ENCODE peak calls at places on chromosomes 2 and 18, in five cellular contexts. One of them, this sample, is unnamed.

GRCh38 chr18:9755603-9756002 is 47.5 kb downstream of the RAB31 start:
- DNase-seq in endodermal cell: peak; percentile 31
- DNase-seq in fibroblast of lung: no peak
- DNase-seq in RWPE2: no peak
- DNase-seq in PC-3: no peak
- DNase-seq in this sample: no peak

GRCh38 chr2:139763705-139764104 is 983.5 kb upstream of the NXPH2 start:
- DNase-seq in endodermal cell: no peak
- DNase-seq in fibroblast of lung: no peak
- DNase-seq in RWPE2: no peak
- DNase-seq in PC-3: no peak
- DNase-seq in this sample: no peak

GRCh38 chr2:65420712-65421431 is 11.5 kb downstream of the SPRED2 start:
- DNase-seq in endodermal cell: peak; percentile 54
- DNase-seq in fibroblast of lung: peak; percentile 50
- DNase-seq in RWPE2: no peak
- DNase-seq in PC-3: peak; percentile 83
- DNase-seq in this sample: peak; percentile 58

GRCh38 chr2:61689526-61689925 is 151.4 kb upstream of the XPO1 start:
- DNase-seq in endodermal cell: no peak
- DNase-seq in fibroblast of lung: peak; percentile 17
- DNase-seq in RWPE2: no peak
- DNase-seq in PC-3: no peak
- DNase-seq in this sample: no peak

GRCh38 chr2:202718614-202719013 is 83.8 kb downstream of the FAM117B start:
- DNase-seq in endodermal cell: no peak
- DNase-seq in fibroblast of lung: peak; percentile 33
- DNase-seq in RWPE2: no peak
- DNase-seq in PC-3: peak; percentile 50
- DNase-seq in this sample: no peak

GRCh38 chr2:105868060-105868459 is 123.3 kb downstream of the NCK2 start:
- DNase-seq in endodermal cell: no peak
- DNase-seq in fibroblast of lung: peak; percentile 38
- DNase-seq in RWPE2: no peak
- DNase-seq in PC-3: no peak
- DNase-seq in this sample: no peak

GRCh38 chr2:46814562-46814961 is 101.0 kb downstream of the MCFD2 start:
- DNase-seq in endodermal cell: peak; percentile 10
- DNase-seq in fibroblast of lung: no peak
- DNase-seq in RWPE2: no peak
- DNase-seq in PC-3: no peak
- DNase-seq in this sample: no peak

GRCh38 chr2:20049631-20050030 is 1.8 kb downstream of the LAPTM4A start:
- DNase-seq in endodermal cell: no peak
- DNase-seq in fibroblast of lung: peak; percentile 36
- DNase-seq in RWPE2: no peak
- DNase-seq in PC-3: no peak
- DNase-seq in this sample: no peak

GRCh38 chr2:240518981-240519380 is 38.8 kb downstream of the ANKMY1 start:
- DNase-seq in endodermal cell: no peak
- DNase-seq in fibroblast of lung: no peak
- DNase-seq in RWPE2: no peak
- DNase-seq in PC-3: no peak
- DNase-seq in this sample: no peak

GRCh38 chr18:79506191-79507075 is 110.7 kb downstream of the NFATC1 start:
- DNase-seq in endodermal cell: no peak
- DNase-seq in fibroblast of lung: no peak
- DNase-seq in RWPE2: peak; percentile 46
- DNase-seq in PC-3: no peak
- DNase-seq in this sample: peak; percentile 45
- TF ChIP-seq CTCF in endodermal cell: no peak
- TF ChIP-seq CTCF in fibroblast of lung: no peak
- TF ChIP-seq CTCF in RWPE2: no peak
- TF ChIP-seq CTCF in PC-3: no peak
- TF ChIP-seq CTCF in this sample: no peak

GRCh38 chr2:238860966-238861730 is 13.3 kb downstream of the TWIST2 start:
- DNase-seq in endodermal cell: peak; percentile 38
- DNase-seq in fibroblast of lung: no peak
- DNase-seq in RWPE2: peak; percentile 35
- DNase-seq in PC-3: no peak
- DNase-seq in this sample: no peak
- H3K4me3 ChIP-seq in endodermal cell: no peak overlapping the region
- H3K4me3 ChIP-seq in fibroblast of lung: peak overlapping the region; percentile 40
- H3K4me3 ChIP-seq in RWPE2: no peak overlapping the region
- H3K4me3 ChIP-seq in PC-3: no peak overlapping the region
- H3K4me3 ChIP-seq in this sample: no peak overlapping the region

DNA sequence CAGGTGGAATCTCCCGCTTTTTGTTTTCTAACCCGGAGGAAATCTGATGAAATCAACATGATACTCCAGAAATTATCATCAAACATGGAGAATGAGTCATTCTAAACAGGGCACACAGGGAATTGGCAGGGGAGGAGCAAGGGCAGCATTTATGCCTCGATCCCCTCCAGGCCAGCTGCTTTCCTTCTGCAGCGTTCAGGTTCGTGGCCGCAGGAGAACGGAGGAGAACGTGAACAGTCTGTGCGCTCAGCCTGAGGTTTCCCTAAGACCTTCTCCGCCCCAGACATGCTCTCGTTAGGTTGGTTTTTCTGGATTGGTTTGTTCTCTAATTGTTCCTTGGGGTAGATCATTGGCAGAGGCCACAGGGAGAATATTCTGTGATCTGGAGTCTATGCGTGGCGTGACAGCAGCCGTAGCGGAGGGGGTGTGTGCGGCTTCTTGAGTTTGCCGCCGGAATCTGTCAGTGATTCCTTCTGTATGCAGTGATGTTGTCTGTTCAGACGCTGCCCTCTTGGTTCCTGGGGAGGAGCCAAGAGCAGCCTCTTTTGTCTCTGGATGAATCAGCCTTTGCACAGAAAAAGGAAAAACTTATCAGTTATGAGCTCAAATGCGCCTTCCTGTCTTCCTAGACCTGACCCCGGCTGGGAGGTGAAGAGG is 75.9 kb downstream of the SH3BP4 start:
- DNase-seq in endodermal cell: no peak
- DNase-seq in fibroblast of lung: peak; percentile 76
- DNase-seq in RWPE2: no peak
- DNase-seq in PC-3: peak; percentile 86
- DNase-seq in this sample: no peak
- H3K4me1 ChIP-seq in endodermal cell: no peaks in the 10 kb centered on the region
- H3K4me1 ChIP-seq in fibroblast of lung: peaks cover 39% of the 10 kb centered on the region
- H3K4me1 ChIP-seq in RWPE2: peaks cover 52% of the 10 kb centered on the region
- H3K4me1 ChIP-seq in PC-3: peaks cover 60% of the 10 kb centered on the region
- H3K4me1 ChIP-seq in this sample: peaks cover 17% of the 10 kb centered on the region

GRCh38 chr2:129755786-129756185 is 223.7 kb upstream of the RAB6C start:
- DNase-seq in endodermal cell: no peak
- DNase-seq in fibroblast of lung: no peak
- DNase-seq in RWPE2: no peak
- DNase-seq in PC-3: no peak
- DNase-seq in this sample: no peak

GRCh38 chr2:129752686-129753085 is 226.8 kb upstream of the RAB6C start:
- DNase-seq in endodermal cell: no peak
- DNase-seq in fibroblast of lung: no peak
- DNase-seq in RWPE2: no peak
- DNase-seq in PC-3: no peak
- DNase-seq in this sample: no peak

GRCh38 chr2:129753261-129753660 is 226.2 kb upstream of the RAB6C start:
- DNase-seq in endodermal cell: peak; percentile 84
- DNase-seq in fibroblast of lung: no peak
- DNase-seq in RWPE2: no peak
- DNase-seq in PC-3: no peak
- DNase-seq in this sample: no peak

GRCh38 chr2:129754831-129755230 is 224.6 kb upstream of the RAB6C start:
- DNase-seq in endodermal cell: peak; percentile 49
- DNase-seq in fibroblast of lung: no peak
- DNase-seq in RWPE2: no peak
- DNase-seq in PC-3: no peak
- DNase-seq in this sample: no peak

DNA sequence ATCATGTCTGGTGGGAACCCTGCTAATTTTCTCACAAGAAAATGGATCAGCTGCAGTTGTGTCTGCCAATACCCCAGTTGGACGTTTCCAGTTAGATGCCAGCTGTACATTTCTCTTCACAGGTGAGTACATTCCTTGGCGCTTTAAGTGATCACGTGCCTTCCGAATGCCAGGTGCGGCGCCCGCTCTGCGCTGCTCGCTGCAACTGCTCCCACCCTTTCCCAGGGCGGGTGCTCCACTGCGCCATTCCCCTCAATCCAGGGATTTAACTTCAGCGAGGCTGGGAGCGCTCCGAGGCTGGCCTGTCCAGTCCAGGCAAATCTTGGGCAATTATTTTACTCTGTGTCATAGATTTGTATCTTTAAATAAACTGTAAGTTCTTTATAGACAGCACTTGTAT is 225.0 kb upstream of the RAB6C start:
- DNase-seq in endodermal cell: no peak
- DNase-seq in fibroblast of lung: no peak
- DNase-seq in RWPE2: no peak
- DNase-seq in PC-3: no peak
- DNase-seq in this sample: no peak
- TF ChIP-seq CTCF in endodermal cell: no peak
- TF ChIP-seq CTCF in fibroblast of lung: no peak
- TF ChIP-seq CTCF in RWPE2: no peak
- TF ChIP-seq CTCF in PC-3: no peak
- TF ChIP-seq CTCF in this sample: no peak

GRCh38 chr2:222569826-222570225 is 86.1 kb downstream of the FARSB start:
- DNase-seq in endodermal cell: no peak
- DNase-seq in fibroblast of lung: peak; percentile 42
- DNase-seq in RWPE2: no peak
- DNase-seq in PC-3: peak; percentile 81
- DNase-seq in this sample: no peak

GRCh38 chr2:222566229-222566628 is 89.7 kb downstream of the FARSB start:
- DNase-seq in endodermal cell: no peak
- DNase-seq in fibroblast of lung: no peak
- DNase-seq in RWPE2: no peak
- DNase-seq in PC-3: no peak
- DNase-seq in this sample: no peak

GRCh38 chr2:222572264-222572721 is 83.6 kb downstream of the FARSB start:
- DNase-seq in endodermal cell: no peak
- DNase-seq in fibroblast of lung: no peak
- DNase-seq in RWPE2: no peak
- DNase-seq in PC-3: peak; percentile 89
- DNase-seq in this sample: no peak

GRCh38 chr2:222572761-222573174 is 83.1 kb downstream of the FARSB start:
- DNase-seq in endodermal cell: no peak
- DNase-seq in fibroblast of lung: peak; percentile 81
- DNase-seq in RWPE2: no peak
- DNase-seq in PC-3: peak; percentile 49
- DNase-seq in this sample: no peak

DNA sequence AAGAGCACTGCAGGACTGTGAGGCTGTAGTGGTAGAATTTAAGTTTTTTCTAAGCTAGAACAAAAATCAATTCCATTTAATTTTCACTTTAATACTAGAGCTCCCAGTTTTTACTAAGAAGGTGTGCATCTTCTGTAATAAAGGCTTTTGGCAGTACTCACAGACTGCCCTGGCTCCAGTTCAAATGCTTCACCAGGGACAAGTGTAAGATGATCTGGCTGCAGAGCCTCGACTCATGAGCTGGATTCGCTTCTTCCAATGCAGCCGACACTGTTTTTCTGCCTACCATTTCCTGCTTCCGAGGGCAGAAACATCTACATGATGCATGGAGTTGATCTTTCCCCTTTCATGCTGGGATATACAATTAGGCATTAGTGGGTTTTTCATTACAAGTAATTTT is 87.0 kb downstream of the FARSB start:
- DNase-seq in endodermal cell: no peak
- DNase-seq in fibroblast of lung: peak; percentile 80
- DNase-seq in RWPE2: no peak
- DNase-seq in PC-3: peak; percentile 78
- DNase-seq in this sample: no peak
- H3K4me3 ChIP-seq in endodermal cell: no peak overlapping the region
- H3K4me3 ChIP-seq in fibroblast of lung: no peak overlapping the region
- H3K4me3 ChIP-seq in RWPE2: no peak overlapping the region
- H3K4me3 ChIP-seq in PC-3: peak overlapping the region; percentile 3
- H3K4me3 ChIP-seq in this sample: no peak overlapping the region